ENCODE peak calls at places on chromosomes 12 and 14, in four cellular contexts. S is GM03348, Q is aorta, V is AG04450. K is an unnamed sample.

GRCh38 chr12:26878661-26879119 is 45.7 kb upstream of the ITPR2 start:
- DNase-seq in S (peak), Q (peak), V (no peak), K (peak)

GRCh38 chr12:124295431-124296058 is 652 bp downstream of the RFLNA start:
- DNase-seq in S (peak), Q (peak), V (no peak), K (no peak)

GRCh38 chr12:92253301-92253700 is 107.7 kb upstream of the BTG1 start:
- DNase-seq in S (no peak), Q (no peak), V (no peak), K (no peak)

GRCh38 chr12:5806376-5807089 is 138.5 kb downstream of the ANO2 start:
- DNase-seq in S (no peak), Q (no peak), V (no peak), K (no peak)

GRCh38 chr14:33812596-33812995 is 138.3 kb downstream of the EGLN3 start:
- DNase-seq in S (no peak), Q (no peak), V (no peak), K (no peak)

GRCh38 chr12:23186950-23187349 is 562.0 kb downstream of the ETNK1 start:
- DNase-seq in S (no peak), Q (no peak), V (no peak), K (no peak)

GRCh38 chr14:92932448-92933395 is 9.8 kb downstream of the CHGA start:
- DNase-seq in S (no peak), Q (no peak), V (no peak), K (no peak)

GRCh38 chr12:118098911-118099671 is 4.7 kb downstream of the VSIG10 start:
- DNase-seq in S (no peak), Q (no peak), V (no peak), K (no peak)

K was measured in cardiac septum.